ENCODE peak calls at places on chromosomes 3 and 15, in nine cellular contexts. V is fibroblast of lung, L is progenitor cell of endocrine pancreas, Q is HCT116, X is nephron progenitor cell, N is WTC11, P is left ventricle myocardium inferior, D is cardiac muscle cell, I is dorsolateral prefrontal cortex. J is an unnamed sample.

GRCh38 chr15:88746451-88746850 is 56.8 kb upstream of the ACAN start:
- DNase-seq in I (no peak), N (no peak), D (no peak), V (no peak), Q (no peak), P (no peak), X (no peak), L (no peak), J (no peak)

GRCh38 chr15:51302480-51302879 is 35.9 kb downstream of the CYP19A1 start:
- DNase-seq in D (no peak), I (no peak), X (no peak), V (no peak), P (no peak), L (no peak), Q (no peak), N (no peak), J (no peak)

GRCh38 chr3:159234306-159234705 is 432.5 kb downstream of the MFSD1 start:
- DNase-seq in Q (no peak), V (no peak), P (no peak), L (no peak), I (no peak), N (no peak), D (no peak), X (no peak), J (no peak)

GRCh38 chr3:180277036-180277435 is 240.3 kb upstream of the PEX5L start:
- DNase-seq in V (no peak), P (no peak), N (no peak), D (no peak), X (no peak), I (no peak), Q (no peak), L (no peak), J (no peak)

GRCh38 chr15:36954486-36954885 is 145.9 kb downstream of the MEIS2 start:
- DNase-seq in I (no peak), D (no peak), Q (no peak), N (no peak), L (no peak), X (no peak), V (no peak), P (no peak), J (no peak)

GRCh38 chr15:75052972-75053747 is 29.8 kb downstream of the PPCDC start:
- DNase-seq in V (no peak), X (no peak), P (no peak), Q (no peak), I (no peak), L (no peak), D (no peak), N (no peak), J (no peak)

GRCh38 chr3:136291302-136291701 is 41.2 kb downstream of the PCCB start:
- DNase-seq in P (no peak), V (no peak), D (no peak), X (no peak), I (no peak), L (no peak), N (no peak), Q (no peak), J (no peak)

GRCh38 chr3:10783360-10784346 is 32.4 kb upstream of the SLC6A11 start:
- DNase-seq in Q (peak), P (no peak), D (peak), V (peak), N (peak), X (peak), L (no peak), I (no peak), J (no peak)

GRCh38 chr15:78907577-78907976 is 34.9 kb downstream of the MORF4L1 start:
- DNase-seq in Q (no peak), V (no peak), D (peak), N (peak), P (no peak), I (no peak), L (no peak), X (no peak), J (no peak)
- TF ChIP-seq CTCF in Q (peak), V (peak), D (peak), N (no peak), P (peak), I (no peak), L (peak), X (peak), J (peak)

GRCh38 chr3:81349941-81350340 is 411.5 kb downstream of the GBE1 start:
- DNase-seq in N (no peak), D (no peak), X (no peak), L (no peak), P (no peak), I (no peak), Q (no peak), V (no peak), J (no peak)

DNA sequence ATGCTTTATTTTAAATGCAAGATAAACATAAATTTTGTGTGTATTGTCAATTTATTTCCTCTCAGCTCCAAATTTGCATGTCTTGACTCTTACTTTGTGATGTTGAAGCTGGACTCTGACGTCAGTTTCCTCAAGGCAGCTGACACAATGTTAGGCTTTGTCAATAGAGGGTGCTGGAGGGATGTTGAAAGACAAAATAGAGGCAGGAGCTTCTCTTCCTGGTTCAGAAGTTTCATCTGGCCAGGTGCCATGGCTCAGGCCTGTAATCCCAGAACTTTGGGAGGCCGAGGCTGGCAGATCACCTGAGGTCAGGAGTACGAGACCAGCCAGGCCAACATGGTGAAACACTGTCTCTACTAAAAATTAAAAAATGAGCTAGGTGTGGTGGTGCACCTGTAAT is 408.6 kb downstream of the GBE1 start:
- DNase-seq in I (no peak), D (peak), L (no peak), V (peak), N (no peak), P (no peak), X (no peak), Q (peak), J (no peak)
- TF ChIP-seq CTCF in I (peak), D (peak), L (peak), V (no peak), N (no peak), P (peak), X (no peak), Q (peak), J (no peak)

GRCh38 chr3:138284957-138285477 is 44.6 kb downstream of the NME9 start:
- DNase-seq in N (no peak), X (no peak), Q (no peak), P (no peak), D (no peak), I (no peak), V (no peak), L (no peak), J (no peak)
- TF ChIP-seq CTCF in N (no peak), X (no peak), Q (peak), P (no peak), D (peak), I (no peak), V (no peak), L (no peak), J (no peak)

GRCh38 chr3:66572938-66573710 is 72.3 kb upstream of the LRIG1 start:
- DNase-seq in I (no peak), L (peak), X (peak), N (peak), Q (peak), D (peak), V (no peak), P (no peak), J (peak)
- TF ChIP-seq CTCF in I (no peak), L (peak), X (peak), N (peak), Q (peak), D (peak), V (peak), P (no peak), J (peak)

GRCh38 chr15:97661796-97662195 is 298.7 kb upstream of the ARRDC4 start:
- DNase-seq in X (no peak), L (no peak), D (no peak), Q (no peak), P (no peak), I (no peak), N (no peak), V (no peak), J (no peak)
- TF ChIP-seq CTCF in X (no peak), L (no peak), D (no peak), Q (no peak), P (no peak), I (no peak), N (no peak), V (no peak), J (no peak)

DNA sequence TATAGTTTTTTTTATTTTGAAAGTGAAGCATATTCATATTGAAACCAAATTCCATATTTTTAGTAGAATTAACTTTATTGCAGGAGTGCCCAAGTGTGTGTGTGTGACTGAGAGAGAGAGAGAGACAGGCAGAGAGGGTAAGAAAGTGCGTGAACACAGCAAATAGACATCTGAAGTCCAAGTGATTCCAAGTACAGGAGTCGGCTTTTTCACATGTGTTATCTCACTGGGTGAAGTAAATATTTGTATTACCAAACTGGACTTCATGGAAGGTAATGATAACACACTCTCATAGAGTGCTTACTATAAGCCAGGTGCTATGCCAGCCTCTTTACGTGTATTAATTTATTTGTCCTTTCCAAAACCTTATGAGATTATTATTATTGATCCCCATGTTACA is 12.0 kb downstream of the PARP14 start:
- DNase-seq in X (no peak), D (no peak), I (no peak), N (no peak), L (no peak), V (no peak), P (no peak), Q (no peak), J (no peak)
- TF ChIP-seq CTCF in X (no peak), D (no peak), I (no peak), N (no peak), L (no peak), V (no peak), P (no peak), Q (no peak), J (no peak)

GRCh38 chr3:79015854-79016253 is 751.9 kb downstream of the ROBO1 start:
- DNase-seq in N (no peak), V (no peak), X (no peak), P (no peak), I (no peak), L (no peak), Q (no peak), D (no peak), J (no peak)

GRCh38 chr3:79019137-79019923 is 748.5 kb downstream of the ROBO1 start:
- DNase-seq in I (peak), X (peak), Q (no peak), P (peak), N (peak), V (peak), D (peak), L (peak), J (peak)

GRCh38 chr3:79019924-79020173 is 747.9 kb downstream of the ROBO1 start:
- DNase-seq in D (no peak), X (no peak), I (no peak), V (no peak), P (no peak), Q (no peak), N (no peak), L (no peak), J (no peak)

GRCh38 chr3:79016587-79017380 is 751.0 kb downstream of the ROBO1 start:
- DNase-seq in D (no peak), I (no peak), Q (no peak), X (no peak), V (no peak), P (no peak), L (no peak), N (no peak), J (no peak)

GRCh38 chr3:79018671-79019136 is 749.1 kb downstream of the ROBO1 start:
- DNase-seq in P (peak), I (peak), Q (no peak), D (peak), N (peak), L (peak), X (peak), V (peak), J (peak)
- TF ChIP-seq CTCF in P (no peak), I (peak), Q (no peak), D (peak), N (no peak), L (peak), X (no peak), V (peak), J (no peak)

GRCh38 chr15:69061414-69061842 is 46.9 kb downstream of the NOX5 start:
- DNase-seq in N (no peak), V (no peak), I (no peak), Q (no peak), L (no peak), X (no peak), P (no peak), D (no peak), J (no peak)
- TF ChIP-seq CTCF in N (no peak), V (no peak), I (no peak), Q (peak), L (no peak), X (no peak), P (no peak), D (no peak), J (no peak)

GRCh38 chr3:128502712-128503111 is 9.7 kb upstream of the GATA2 start:
- DNase-seq in L (no peak), V (no peak), N (no peak), X (no peak), P (no peak), I (no peak), D (no peak), Q (no peak), J (no peak)

GRCh38 chr3:128503751-128504532 is 10.9 kb upstream of the GATA2 start:
- DNase-seq in I (peak), Q (no peak), X (no peak), V (no peak), N (no peak), D (no peak), P (no peak), L (no peak), J (no peak)

GRCh38 chr3:128501431-128501830 is 8.4 kb upstream of the GATA2 start:
- DNase-seq in P (no peak), L (no peak), X (no peak), D (no peak), Q (no peak), N (no peak), V (no peak), I (peak), J (no peak)

GRCh38 chr3:128504533-128504915 is 11.5 kb upstream of the GATA2 start:
- DNase-seq in N (no peak), V (no peak), I (peak), D (no peak), L (no peak), P (no peak), Q (no peak), X (no peak), J (no peak)

GRCh38 chr3:128503164-128503651 is 10.2 kb upstream of the GATA2 start:
- DNase-seq in Q (no peak), X (no peak), P (no peak), N (no peak), V (no peak), L (no peak), D (peak), I (peak), J (peak)
- TF ChIP-seq CTCF in Q (peak), X (no peak), P (peak), N (no peak), V (peak), L (peak), D (no peak), I (no peak), J (no peak)